ENCODE peak calls at places on chromosomes 5 and 9, in five cellular contexts. J is CD4-positive, alpha-beta T cell; R is left lung; A is neural progenitor cell; K is cardiac muscle cell. Z is an unnamed sample. For H3K9me3, the result is how much of the 10 kb centered on the place peaks cover.

GRCh38 chr5:121758640-121759039 is 93.0 kb upstream of the FTMT start:
- DNase-seq in J (no peak), K (no peak), A (peak), R (no peak), Z (no peak)

GRCh38 chr5:148425808-148426207 is 42.0 kb downstream of the FBXO38 start:
- DNase-seq in A (no peak), J (no peak), K (no peak), R (no peak), Z (no peak)

GRCh38 chr9:124011460-124012301 is at the start of gene LHX2:
- DNase-seq in K (peak), J (no peak), A (peak), R (no peak), Z (no peak)

GRCh38 chr5:98755406-98755805 is 18.1 kb upstream of the RGMB start:
- DNase-seq in A (no peak), R (no peak), K (no peak), J (no peak), Z (no peak)

GRCh38 chr5:157965040-157965439 is 106.1 kb upstream of the CLINT1 start:
- DNase-seq in J (no peak), R (no peak), K (no peak), A (no peak), Z (no peak)

GRCh38 chr9:129952337-129952736 is 90.7 kb downstream of the FNBP1 start:
- DNase-seq in J (no peak), K (no peak), R (no peak), A (no peak), Z (no peak)

GRCh38 chr5:132086277-132086794 is 12.7 kb downstream of the CSF2 start:
- DNase-seq in R (no peak), K (no peak), J (no peak), A (no peak), Z (no peak)

GRCh38 chr5:135434591-135435466 is 12.3 kb downstream of the DCANP1 start:
- DNase-seq in K (no peak), A (no peak), R (no peak), J (no peak), Z (no peak)

GRCh38 chr9:109273869-109274268 is 47.0 kb downstream of the EPB41L4B start:
- DNase-seq in K (no peak), J (no peak), R (no peak), A (no peak), Z (no peak)

GRCh38 chr5:140569197-140569596 is 4.6 kb downstream of the SLC35A4 start:
- DNase-seq in J (no peak), A (no peak), K (no peak), R (no peak), Z (no peak)

GRCh38 chr9:107504585-107505455 is 15.3 kb upstream of the KLF4 start:
- DNase-seq in K (no peak), R (no peak), A (no peak), J (no peak), Z (no peak)

GRCh38 chr5:91521313-91521712 is 138.2 kb upstream of the ARRDC3 start:
- DNase-seq in A (no peak), K (no peak), J (no peak), R (no peak), Z (no peak)

GRCh38 chr9:106953166-106953565 is 90.2 kb downstream of the ZNF462 start:
- DNase-seq in J (no peak), A (no peak), K (no peak), R (no peak), Z (no peak)

GRCh38 chr5:82044015-82044414 is 72.2 kb downstream of the ATG10 start:
- DNase-seq in R (no peak), K (no peak), A (no peak), J (no peak), Z (no peak)

GRCh38 chr5:172109749-172110148 is 78.3 kb downstream of the STK10 start:
- DNase-seq in K (no peak), J (no peak), R (no peak), A (no peak), Z (no peak)

GRCh38 chr5:80408976-80409926 is 1.4 kb downstream of the ZFYVE16 start:
- DNase-seq in R (no peak), K (peak), J (no peak), A (peak), Z (no peak)

GRCh38 chr5:170307575-170308465 is 10.2 kb upstream of the LCP2 start:
- DNase-seq in K (peak), J (no peak), R (no peak), A (peak), Z (no peak)

GRCh38 chr5:154370119-154370518 is 75.7 kb upstream of the SAP30L start:
- DNase-seq in R (no peak), J (no peak), K (no peak), A (peak), Z (no peak)

GRCh38 chr5:179802950-179803562 is 3.6 kb downstream of the MGAT4B start:
- DNase-seq in J (no peak), K (no peak), A (peak), R (peak), Z (no peak)

DNA sequence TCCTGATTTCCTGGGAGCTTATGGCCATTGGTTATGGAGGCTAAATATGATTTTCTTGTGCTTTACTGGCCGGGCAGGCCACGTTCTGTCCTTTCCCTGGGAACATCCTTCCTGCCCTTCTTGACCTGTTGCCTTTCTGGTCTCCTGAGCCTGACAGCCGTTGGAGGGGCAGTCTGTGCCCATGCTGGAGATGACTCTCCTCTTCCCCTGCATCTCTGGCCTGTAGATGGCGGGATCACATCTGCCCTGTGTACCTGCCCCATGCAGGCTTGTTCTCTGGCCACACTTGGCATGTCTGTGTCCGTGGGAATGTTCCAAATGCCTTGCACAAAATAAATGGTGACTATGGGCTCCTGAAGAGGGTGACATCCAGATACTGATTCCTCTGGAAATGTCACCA is 253.1 kb upstream of the IRX4 start:
- DNase-seq in K (no peak), R (no peak), A (no peak), J (no peak), Z (no peak)
- H3K9me3 ChIP-seq in K (under half), R (under half), A (under half), J (under half), Z (under half)

GRCh38 chr5:6187501-6187900 is 190.8 kb downstream of the MED10 start:
- DNase-seq in K (no peak), J (no peak), R (no peak), A (no peak), Z (no peak)
- H3K9me3 ChIP-seq in K (under half), J (under half), R (under half), A (under half), Z (under half)

GRCh38 chr5:55680353-55680752 is 31.8 kb downstream of the SLC38A9 start:
- DNase-seq in A (peak), R (no peak), K (no peak), J (no peak), Z (no peak)

GRCh38 chr5:55679556-55679955 is 32.6 kb downstream of the SLC38A9 start:
- DNase-seq in R (no peak), J (no peak), A (no peak), K (no peak), Z (no peak)

GRCh38 chr5:55682071-55682470 is 30.1 kb downstream of the SLC38A9 start:
- DNase-seq in R (no peak), K (no peak), A (no peak), J (no peak), Z (no peak)
- H3K9me3 ChIP-seq in R (under half), K (under half), A (under half), J (under half), Z (under half)

GRCh38 chr9:35191105-35191504 is 29.3 kb downstream of the UNC13B start:
- DNase-seq in R (no peak), J (no peak), A (no peak), K (no peak), Z (no peak)
- H3K9me3 ChIP-seq in R (under half), J (under half), A (under half), K (under half), Z (under half)

DNA sequence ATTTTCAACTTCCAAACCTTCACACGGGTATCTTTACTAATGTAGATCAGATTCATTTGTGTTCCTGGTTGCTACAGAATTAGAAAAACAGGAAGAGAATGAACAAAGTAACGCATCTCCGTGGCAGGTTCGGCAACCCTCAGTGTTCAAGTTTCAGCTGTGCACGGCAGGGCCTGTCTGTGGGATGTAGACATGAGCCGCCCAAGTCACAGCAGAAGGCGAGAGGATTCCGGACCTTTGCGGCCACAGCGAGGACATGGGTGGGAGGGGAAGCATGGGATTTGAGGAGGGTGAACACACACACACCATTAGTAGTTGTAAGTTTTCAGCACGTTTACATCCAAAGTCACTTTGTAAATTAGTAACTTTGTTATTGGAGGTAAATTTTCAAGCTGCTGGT is 31.7 kb upstream of the CEP72 start:
- DNase-seq in J (no peak), R (no peak), K (no peak), A (no peak), Z (no peak)
- H3K9me3 ChIP-seq in J (under half), R (under half), K (under half), A (under half), Z (under half)

Z was measured in T-helper 17 cell.